ENCODE peak calls at places on chromosome X, in ten cellular contexts. U is HCT116, C is GM23338, S is kidney, H is heart right ventricle, T is ovary, A is psoas muscle, K is fibroblast of lung, L is adrenal gland, D is pancreas. N is an unnamed sample. For H3K4me1, the result is how much of the 10 kb centered on the place peaks cover.

GRCh38 chrX:12992544-12993118 is 17.7 kb downstream of the TMSB4X start:
- DNase-seq in S (no peak), H (no peak), A (no peak), U (no peak), D (no peak), T (no peak), L (no peak), K (no peak), C (no peak), N (no peak)

GRCh38 chrX:22273714-22274317 is 1.1 kb downstream of the CBLL2 start:
- DNase-seq in D (no peak), S (no peak), A (no peak), H (no peak), U (no peak), C (no peak), K (no peak), L (no peak), T (no peak), N (no peak)

GRCh38 chrX:45133465-45133864 is 67.2 kb downstream of the DIPK2B start:
- DNase-seq in H (no peak), A (no peak), L (no peak), K (no peak), T (no peak), U (no peak), S (no peak), C (no peak), D (no peak), N (no peak)

GRCh38 chrX:17968367-17968766 is 107.3 kb upstream of the RAI2 start:
- DNase-seq in D (no peak), H (no peak), S (no peak), U (no peak), A (no peak), L (no peak), T (no peak), C (no peak), K (no peak), N (no peak)

GRCh38 chrX:121128946-121129345 is 81.5 kb downstream of the GLUD2 start:
- DNase-seq in U (no peak), C (no peak), L (no peak), D (no peak), S (no peak), A (no peak), H (no peak), K (no peak), T (no peak), N (no peak)

GRCh38 chrX:21408324-21408723 is 34.1 kb downstream of the CNKSR2 start:
- DNase-seq in U (no peak), S (no peak), A (no peak), D (peak), C (no peak), K (peak), T (no peak), L (no peak), H (no peak), N (no peak)

GRCh38 chrX:151393514-151393913 is 3.5 kb upstream of the VMA21 start:
- DNase-seq in U (no peak), S (no peak), T (no peak), L (no peak), A (no peak), K (no peak), H (no peak), D (no peak), C (peak), N (peak)

GRCh38 chrX:111040377-111041017 is 55.5 kb upstream of the PAK3 start:
- DNase-seq in D (no peak), S (no peak), K (no peak), T (no peak), A (no peak), H (no peak), L (no peak), U (no peak), C (no peak), N (no peak)

GRCh38 chrX:122552291-122552800 is 631.7 kb upstream of the GRIA3 start:
- DNase-seq in U (no peak), L (no peak), A (no peak), T (no peak), K (peak), C (no peak), H (no peak), S (no peak), D (no peak), N (no peak)

GRCh38 chrX:101658661-101659477 is 781 bp downstream of the ARMCX2 start:
- DNase-seq in A (peak), D (peak), S (peak), H (peak), U (no peak), L (peak), K (peak), T (peak), C (peak), N (no peak)

GRCh38 chrX:43450355-43450754 is 205.7 kb upstream of the MAOA start:
- DNase-seq in D (no peak), T (no peak), S (no peak), U (no peak), K (no peak), A (no peak), H (no peak), C (peak), L (no peak), N (no peak)

GRCh38 chrX:8849462-8849861 is 48.3 kb upstream of the FAM9A start:
- DNase-seq in A (no peak), L (no peak), U (no peak), D (no peak), C (no peak), H (no peak), K (peak), T (no peak), S (no peak), N (no peak)

GRCh38 chrX:134604701-134605271 is 53.5 kb downstream of the PLAC1 start:
- DNase-seq in L (peak), S (no peak), U (peak), A (no peak), T (peak), H (no peak), K (peak), C (no peak), D (peak), N (no peak)

GRCh38 chrX:96837808-96838207 is 45.9 kb upstream of the RPA4 start:
- DNase-seq in U (no peak), T (no peak), L (no peak), S (no peak), C (no peak), A (no peak), D (no peak), H (no peak), K (peak), N (no peak)

GRCh38 chrX:106436695-106437094 is 175.1 kb upstream of the RADX start:
- DNase-seq in A (no peak), T (no peak), K (no peak), U (no peak), C (no peak), D (no peak), S (no peak), L (no peak), H (no peak), N (no peak)

GRCh38 chrX:43679778-43680177 is 23.7 kb downstream of the MAOA start:
- DNase-seq in L (no peak), A (no peak), T (no peak), S (no peak), D (no peak), C (no peak), H (no peak), K (peak), U (no peak), N (no peak)

GRCh38 chrX:41655631-41656030 is 33.1 kb upstream of the GPR34 start:
- DNase-seq in H (no peak), S (no peak), L (no peak), A (no peak), C (no peak), T (no peak), U (no peak), D (no peak), K (no peak), N (no peak)

GRCh38 chrX:110462957-110463356 is 104.3 kb downstream of the RTL9 start:
- DNase-seq in D (no peak), K (no peak), C (peak), U (no peak), S (no peak), H (no peak), T (no peak), A (no peak), L (no peak), N (no peak)

GRCh38 chrX:153499258-153499657 is 4.5 kb downstream of the BGN start:
- DNase-seq in T (no peak), U (no peak), C (no peak), L (no peak), S (no peak), H (no peak), D (no peak), A (no peak), K (no peak), N (no peak)

GRCh38 chrX:74450803-74451449 is 29.6 kb downstream of the SLC16A2 start:
- DNase-seq in C (no peak), U (peak), H (no peak), K (peak), L (peak), T (no peak), S (no peak), D (no peak), A (no peak), N (no peak)

GRCh38 chrX:107742754-107743191 is 32.8 kb downstream of the TSC22D3 start:
- DNase-seq in K (no peak), H (no peak), D (no peak), T (no peak), U (no peak), L (no peak), C (no peak), A (peak), S (peak), N (no peak)

GRCh38 chrX:129777218-129777768 is 2.5 kb upstream of the SASH3 start:
- DNase-seq in T (no peak), U (no peak), H (peak), K (no peak), D (no peak), L (no peak), C (no peak), S (peak), A (peak), N (peak)

GRCh38 chrX:84248226-84248625 is 60.2 kb upstream of the RPS6KA6 start:
- DNase-seq in H (no peak), D (no peak), L (no peak), C (no peak), S (no peak), K (peak), A (no peak), U (no peak), T (no peak), N (no peak)

GRCh38 chrX:136589966-136590365 is 58.0 kb downstream of the VGLL1 start:
- DNase-seq in K (no peak), C (no peak), T (no peak), D (no peak), U (no peak), S (no peak), H (no peak), L (no peak), A (no peak), N (no peak)

GRCh38 chrX:85859426-85859825 is 187.9 kb downstream of the CHM start:
- DNase-seq in C (no peak), U (no peak), H (no peak), K (no peak), T (no peak), D (no peak), A (no peak), L (no peak), S (no peak), N (no peak)

GRCh38 chrX:97398030-97398551 is 514.4 kb downstream of the RPA4 start:
- DNase-seq in S (no peak), U (no peak), K (no peak), C (no peak), L (no peak), H (no peak), D (no peak), T (no peak), A (no peak), N (no peak)

GRCh38 chrX:38069273-38069672 is 62.9 kb downstream of the SYTL5 start:
- DNase-seq in K (no peak), L (no peak), A (no peak), D (no peak), H (no peak), U (no peak), C (no peak), T (no peak), S (no peak), N (no peak)

GRCh38 chrX:100615015-100615414 is 21.6 kb downstream of the TSPAN6 start:
- DNase-seq in C (peak), L (peak), K (peak), T (peak), D (no peak), H (no peak), S (no peak), A (no peak), U (peak), N (no peak)

GRCh38 chrX:40121618-40122017 is 23.9 kb upstream of the BCOR start:
- DNase-seq in U (no peak), T (no peak), K (no peak), H (no peak), S (no peak), D (no peak), A (no peak), L (no peak), C (no peak), N (no peak)
- H3K4me1 ChIP-seq in U (under half), T (under half), K (under half), H (under half), S (under half), D (under half), A (under half), L (under half), C (under half), N (under half)

GRCh38 chrX:66203114-66203513 is 39.1 kb downstream of the HEPH start:
- DNase-seq in T (no peak), S (no peak), C (no peak), A (no peak), D (no peak), K (no peak), H (no peak), L (no peak), U (no peak), N (no peak)

GRCh38 chrX:66200050-66200664 is 36.1 kb downstream of the HEPH start:
- DNase-seq in K (no peak), U (no peak), A (no peak), L (no peak), C (no peak), S (no peak), H (no peak), T (no peak), D (no peak), N (no peak)

DNA sequence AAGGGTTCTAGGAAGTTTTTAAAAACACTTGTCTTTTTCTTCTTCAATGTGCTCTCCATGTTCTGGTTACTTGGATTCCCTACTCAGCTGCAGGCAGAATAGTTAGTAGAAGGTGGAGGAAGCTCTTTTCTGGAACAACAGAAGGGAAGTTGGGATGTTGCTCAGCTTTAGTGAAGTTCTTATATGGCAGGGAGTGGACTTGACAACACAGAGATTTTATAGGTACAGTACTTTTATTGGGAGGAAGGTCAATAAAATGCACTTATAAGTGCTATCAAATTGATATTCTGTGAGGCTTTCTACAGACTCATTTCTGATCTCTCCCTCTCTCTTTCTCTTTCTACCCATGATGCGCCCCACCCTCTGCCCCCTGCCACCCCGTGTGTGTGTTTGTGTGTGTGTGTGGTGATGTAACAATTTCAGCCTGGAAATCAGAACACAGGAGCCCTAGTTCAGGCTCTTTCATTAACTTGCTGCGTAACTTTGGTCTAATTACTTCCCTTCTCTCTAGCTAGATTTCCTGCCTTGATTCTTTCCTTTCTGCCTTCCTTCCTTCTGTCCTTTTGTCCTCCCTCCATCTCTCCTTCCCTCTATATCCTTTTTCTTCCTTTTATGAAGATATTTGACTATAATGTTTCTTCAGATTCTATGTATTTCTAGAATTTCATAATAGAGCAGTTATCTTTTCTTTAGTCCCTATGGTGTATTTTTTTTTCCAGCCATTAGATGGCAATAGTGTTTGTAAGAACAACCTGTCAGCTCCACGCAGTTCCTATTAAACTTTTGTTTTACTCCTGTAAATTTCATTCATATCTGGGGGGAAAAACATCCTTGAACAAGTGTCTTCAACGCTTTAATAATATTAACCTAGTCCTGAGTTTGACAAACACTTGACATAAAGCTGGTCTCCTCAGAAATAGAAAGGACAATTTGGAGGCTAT is 37.1 kb downstream of the HEPH start:
- DNase-seq in L (no peak), C (peak), D (no peak), U (no peak), A (no peak), T (no peak), H (no peak), S (no peak), K (peak), N (peak)
- TF ChIP-seq CTCF in L (peak), C (no peak), D (no peak), U (no peak), A (peak), T (no peak), H (peak), S (no peak), K (peak), N (peak)

DNA sequence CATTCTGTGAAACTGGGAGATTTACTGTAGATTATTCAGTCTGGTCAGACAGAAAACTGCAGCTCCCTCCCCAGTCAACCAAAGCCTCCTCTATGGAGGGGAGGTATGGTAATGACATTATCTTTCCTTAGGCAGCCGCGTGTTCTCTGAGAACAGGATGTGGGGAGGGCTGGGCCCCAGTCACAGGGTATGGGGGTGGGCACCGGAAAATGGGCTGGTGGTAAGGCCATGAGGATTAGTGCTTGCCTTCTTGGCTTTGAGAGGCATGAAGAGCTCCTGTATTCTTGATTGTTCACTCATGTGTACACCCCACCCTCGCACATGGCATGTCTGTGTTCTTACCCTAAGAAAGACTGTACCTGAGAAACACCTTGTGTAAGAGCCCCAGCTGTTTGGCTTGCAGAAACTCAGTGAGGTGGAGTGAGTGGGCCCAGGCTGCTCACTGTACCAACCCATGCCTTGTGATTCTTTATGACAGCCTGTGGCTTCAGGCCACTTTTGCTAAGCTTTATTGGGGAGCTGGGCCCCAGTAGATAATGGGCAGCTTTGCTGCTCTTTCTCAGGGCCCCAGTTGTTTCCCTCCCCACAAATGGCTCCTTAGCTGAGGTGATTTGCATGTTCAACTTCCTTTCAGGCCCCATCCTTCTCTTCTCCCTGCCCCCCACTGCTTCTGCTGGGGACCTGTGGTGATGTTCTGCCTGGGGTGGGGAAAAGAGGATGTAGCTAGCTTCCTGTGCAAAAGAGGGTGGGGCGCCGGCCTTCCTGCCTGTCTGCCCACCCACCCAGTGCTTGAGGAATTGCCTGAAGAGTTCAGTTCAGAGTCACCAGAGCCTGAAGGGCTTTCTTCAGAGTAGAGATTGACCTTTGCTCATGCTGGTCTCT is 30.7 kb downstream of the MSN start:
- DNase-seq in A (no peak), L (peak), T (no peak), D (peak), K (no peak), C (peak), S (peak), U (no peak), H (peak), N (peak)
- H3K4me1 ChIP-seq in A (under half), L (under half), T (under half), D (under half), K (under half), C (under half), S (under half), U (under half), H (under half), N (half or more)

GRCh38 chrX:889966-890651 is 259.5 kb downstream of the SHOX start:
- DNase-seq in L (no peak), A (no peak), U (no peak), S (no peak), C (no peak), K (no peak), H (no peak), T (no peak), D (no peak), N (no peak)
- TF ChIP-seq CTCF in L (no peak), A (no peak), U (no peak), S (no peak), C (no peak), K (no peak), H (no peak), T (no peak), D (no peak), N (no peak)

GRCh38 chrX:10089378-10089795 is 67.4 kb upstream of the CLCN4 start:
- DNase-seq in H (no peak), U (no peak), A (no peak), D (no peak), L (no peak), C (no peak), K (no peak), T (no peak), S (no peak), N (no peak)

GRCh38 chrX:10085223-10085622 is 71.6 kb upstream of the CLCN4 start:
- DNase-seq in T (no peak), D (no peak), L (no peak), S (no peak), K (no peak), U (no peak), H (no peak), A (no peak), C (no peak), N (peak)

GRCh38 chrX:10086683-10087082 is 70.1 kb upstream of the CLCN4 start:
- DNase-seq in U (no peak), D (no peak), T (no peak), A (no peak), K (no peak), C (no peak), H (peak), S (no peak), L (no peak), N (no peak)

GRCh38 chrX:10090319-10090718 is 66.5 kb upstream of the CLCN4 start:
- DNase-seq in D (no peak), S (no peak), U (no peak), H (no peak), A (no peak), L (no peak), T (no peak), K (no peak), C (no peak), N (no peak)

DNA sequence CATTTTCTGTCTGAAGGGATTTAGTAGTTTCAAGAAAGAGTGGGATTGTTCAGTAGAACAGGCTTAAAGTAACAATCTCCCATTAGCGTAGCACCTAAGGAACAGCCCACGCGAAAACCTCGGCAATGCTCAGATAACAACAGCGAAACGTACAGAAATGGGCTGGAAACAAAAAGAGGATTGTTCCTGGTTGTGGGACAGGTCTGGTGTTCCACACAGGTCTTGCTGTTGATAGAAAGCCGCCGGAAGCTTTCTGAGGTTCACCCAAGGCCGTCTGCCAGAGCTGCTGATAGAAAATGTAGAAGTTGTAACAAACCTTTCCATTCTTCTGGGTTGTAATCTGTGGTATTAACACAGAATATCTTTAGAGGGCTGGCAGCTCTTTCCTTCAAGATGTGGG is 69.4 kb upstream of the CLCN4 start:
- DNase-seq in L (no peak), K (no peak), C (no peak), A (no peak), H (no peak), D (no peak), U (no peak), T (no peak), S (no peak), N (no peak)
- H3K4me1 ChIP-seq in L (under half), K (under half), C (under half), A (under half), H (under half), D (under half), U (under half), T (under half), S (under half), N (half or more)

GRCh38 chrX:1657367-1658082 is 42.7 kb downstream of the ASMT start:
- DNase-seq in K (no peak), D (no peak), T (no peak), S (no peak), A (no peak), C (no peak), L (no peak), H (no peak), U (no peak), N (peak)
- TF ChIP-seq CTCF in K (no peak), D (no peak), T (no peak), S (no peak), A (no peak), C (peak), L (no peak), H (no peak), U (no peak), N (peak)

GRCh38 chrX:69138512-69138911 is 26.7 kb downstream of the PJA1 start:
- DNase-seq in D (no peak), U (no peak), K (no peak), T (no peak), A (no peak), L (no peak), H (no peak), S (peak), C (no peak), N (no peak)
- H3K4me1 ChIP-seq in D (under half), U (under half), K (under half), T (under half), A (under half), L (under half), H (under half), S (under half), C (under half), N (under half)